ENCODE peak calls at places on chromosomes 3 and 15, in six cellular contexts. B is NCI-H1417; O is smooth muscle cell of the brain vasculature; W is frontal cortex; G is NK-92 treated with Interleukin-12 subunit alpha and Interleukin-12 subunit beta, amount 100 ng/mL, for 24 hours; Q is breast epithelium. K is an unnamed sample.

GRCh38 chr15:79339588-79340314 is 28.8 kb downstream of the TMED3 start:
- DNase-seq in B (peak), O (peak), W (no peak), G (no peak), Q (no peak), K (peak)

GRCh38 chr15:78046796-78047341 is 30.6 kb downstream of the TBC1D2B start:
- DNase-seq in B (no peak), O (no peak), W (no peak), G (peak), Q (no peak), K (no peak)

GRCh38 chr3:59775781-59776270 is 726.0 kb upstream of the CFAP20DC start:
- DNase-seq in B (no peak), O (no peak), W (no peak), G (no peak), Q (no peak), K (no peak)

GRCh38 chr3:120472121-120472844 is 21.5 kb upstream of the FSTL1 start:
- DNase-seq in B (no peak), O (no peak), W (no peak), G (no peak), Q (no peak), K (no peak)

GRCh38 chr3:24704496-24704895 is 209.8 kb upstream of the THRB start:
- DNase-seq in B (no peak), O (no peak), W (no peak), G (no peak), Q (no peak), K (no peak)

GRCh38 chr3:31105438-31106077 is 211.1 kb upstream of the GADL1 start:
- DNase-seq in B (no peak), O (peak), W (no peak), G (peak), Q (no peak), K (no peak)

GRCh38 chr3:70061111-70061510 is 61.6 kb downstream of the SAMMSON start:
- DNase-seq in B (no peak), O (no peak), W (no peak), G (no peak), Q (no peak), K (no peak)

GRCh38 chr15:28994142-28994829 is 108.5 kb downstream of the APBA2 start:
- DNase-seq in B (no peak), O (no peak), W (no peak), G (no peak), Q (no peak), K (no peak)

GRCh38 chr3:128312271-128312670 is 154.4 kb downstream of the DNAJB8 start:
- DNase-seq in B (no peak), O (no peak), W (no peak), G (no peak), Q (no peak), K (no peak)

GRCh38 chr3:30607032-30607833 is 832 bp downstream of the TGFBR2 start:
- DNase-seq in B (no peak), O (no peak), W (peak), G (peak), Q (peak), K (peak)

GRCh38 chr3:44865272-44866005 is 3.7 kb downstream of the TMEM42 start:
- DNase-seq in B (peak), O (no peak), W (no peak), G (no peak), Q (no peak), K (peak)

GRCh38 chr3:149576071-149576564 is 81.7 kb downstream of the WWTR1 start:
- DNase-seq in B (no peak), O (no peak), W (no peak), G (no peak), Q (no peak), K (no peak)

GRCh38 chr3:128337305-128337704 is 129.4 kb downstream of the DNAJB8 start:
- DNase-seq in B (no peak), O (no peak), W (no peak), G (no peak), Q (peak), K (no peak)

GRCh38 chr3:32842531-32842931 is 24.7 kb downstream of the TRIM71 start:
- DNase-seq in B (no peak), O (no peak), W (no peak), G (no peak), Q (no peak), K (no peak)

GRCh38 chr3:131494706-131495105 is 8.1 kb downstream of the MRPL3 start:
- DNase-seq in B (peak), O (no peak), W (no peak), G (no peak), Q (no peak), K (no peak)

GRCh38 chr3:187352581-187353575 is 15.3 kb upstream of the RTP4 start:
- DNase-seq in B (no peak), O (no peak), W (no peak), G (no peak), Q (no peak), K (no peak)

GRCh38 chr15:44101286-44101685 is 93.8 kb downstream of the FRMD5 start:
- DNase-seq in B (no peak), O (no peak), W (no peak), G (no peak), Q (no peak), K (no peak)

GRCh38 chr3:141986548-141987107 is 110.2 kb downstream of the ATP1B3 start:
- DNase-seq in B (no peak), O (no peak), W (no peak), G (no peak), Q (no peak), K (no peak)

GRCh38 chr15:75167588-75168076 is 34.0 kb upstream of the C15orf39 start:
- DNase-seq in B (no peak), O (no peak), W (no peak), G (peak), Q (peak), K (no peak)

GRCh38 chr3:193946945-193947344 is 189.0 kb upstream of the HES1 start:
- DNase-seq in B (peak), O (no peak), W (no peak), G (no peak), Q (no peak), K (peak)

GRCh38 chr3:74267583-74268184 is 346.8 kb downstream of the CNTN3 start:
- DNase-seq in B (peak), O (peak), W (no peak), G (no peak), Q (no peak), K (no peak)

GRCh38 chr3:185216587-185216918 is 37.3 kb downstream of the EHHADH start:
- DNase-seq in B (no peak), O (no peak), W (no peak), G (no peak), Q (no peak), K (no peak)

GRCh38 chr15:87707076-87707475 is 549.5 kb downstream of the NTRK3 start:
- DNase-seq in B (no peak), O (no peak), W (no peak), G (no peak), Q (no peak), K (no peak)

GRCh38 chr15:99635794-99636193 is 70.0 kb downstream of the MEF2A start:
- DNase-seq in B (no peak), O (no peak), W (no peak), G (no peak), Q (no peak), K (no peak)

GRCh38 chr15:64695571-64695992 is 79.8 kb downstream of the RBPMS2 start:
- DNase-seq in B (no peak), O (no peak), W (no peak), G (no peak), Q (no peak), K (no peak)

GRCh38 chr15:57861805-57862586 is 155.5 kb downstream of the POLR2M start:
- DNase-seq in B (no peak), O (no peak), W (no peak), G (no peak), Q (no peak), K (no peak)

GRCh38 chr3:136055491-136055890 is 90.0 kb downstream of the PPP2R3A start:
- DNase-seq in B (no peak), O (no peak), W (no peak), G (no peak), Q (no peak), K (no peak)

GRCh38 chr3:154132777-154133375 is 11.7 kb downstream of the ARHGEF26 start:
- DNase-seq in B (peak), O (no peak), W (no peak), G (no peak), Q (no peak), K (peak)

GRCh38 chr3:191254098-191254873 is 55.2 kb downstream of the OSTN start:
- DNase-seq in B (no peak), O (no peak), W (no peak), G (no peak), Q (no peak), K (no peak)

GRCh38 chr3:70614111-70614510 is 301.7 kb upstream of the MDFIC2 start:
- DNase-seq in B (no peak), O (no peak), W (no peak), G (no peak), Q (no peak), K (no peak)

GRCh38 chr3:105957722-105958121 is 88.9 kb upstream of the CBLB start:
- DNase-seq in B (no peak), O (no peak), W (no peak), G (no peak), Q (no peak), K (no peak)

GRCh38 chr3:9224490-9224889 is 25.0 kb downstream of the SRGAP3 start:
- DNase-seq in B (no peak), O (no peak), W (no peak), G (no peak), Q (no peak), K (no peak)

GRCh38 chr3:186489507-186489906 is 54.7 kb downstream of the CRYGS start:
- DNase-seq in B (no peak), O (no peak), W (no peak), G (no peak), Q (no peak), K (no peak)

GRCh38 chr3:115830764-115831395 is 207.6 kb downstream of the GAP43 start:
- DNase-seq in B (no peak), O (no peak), W (no peak), G (no peak), Q (no peak), K (no peak)

GRCh38 chr3:20352547-20353164 is 166.7 kb upstream of the SGO1 start:
- DNase-seq in B (no peak), O (no peak), W (no peak), G (no peak), Q (no peak), K (no peak)

GRCh38 chr3:185330238-185330637 is 32.7 kb upstream of the MAP3K13 start:
- DNase-seq in B (no peak), O (no peak), W (no peak), G (no peak), Q (no peak), K (no peak)

GRCh38 chr3:54165865-54166264 is 43.5 kb downstream of the CACNA2D3 start:
- DNase-seq in B (no peak), O (no peak), W (no peak), G (no peak), Q (no peak), K (no peak)

GRCh38 chr15:98964461-98965454 is 42.8 kb downstream of the PGPEP1L start:
- DNase-seq in B (no peak), O (no peak), W (no peak), G (no peak), Q (no peak), K (no peak)

K was measured in NCI-H748 treated with DMSO at 0.1 percent for 48 hours.